ENCODE peak calls at places on chromosomes 6 and 20, in six cellular contexts. One of them, this sample, is unnamed.

GRCh38 chr6:163460307-163460782 is 45.8 kb downstream of the QKI start:
- DNase-seq in activated CD4-positive, alpha-beta T cell treated with anti-CD3 and anti-CD28 coated beads, Interleukin-2, amount 50 U/mL, for 48 hours: no peak
- DNase-seq in activated T-cell treated with anti-CD3 and anti-CD28 coated beads, Interleukin-2, amount 50 U/mL, for 72 hours: no peak
- DNase-seq in stimulated activated CD4-positive, alpha-beta T cell treated with anti-CD3 and anti-CD28 coated beads, TNF-alpha, amount 100 ng/mL, for 4 hours: no peak
- DNase-seq in fibroblast of the aortic adventitia: peak
- DNase-seq in pulmonary artery endothelial cell: no peak
- DNase-seq in this sample: peak

GRCh38 chr6:112199001-112199403 is 55.4 kb downstream of the LAMA4 start:
- DNase-seq in stimulated activated CD4-positive, alpha-beta T cell treated with anti-CD3 and anti-CD28 coated beads, TNF-alpha, amount 100 ng/mL, for 4 hours: no peak
- DNase-seq in activated T-cell treated with anti-CD3 and anti-CD28 coated beads, Interleukin-2, amount 50 U/mL, for 72 hours: no peak
- DNase-seq in fibroblast of the aortic adventitia: no peak
- DNase-seq in pulmonary artery endothelial cell: no peak
- DNase-seq in activated CD4-positive, alpha-beta T cell treated with anti-CD3 and anti-CD28 coated beads, Interleukin-2, amount 50 U/mL, for 48 hours: no peak
- DNase-seq in this sample: no peak

GRCh38 chr6:133551847-133552331 is 310.7 kb downstream of the EYA4 start:
- DNase-seq in pulmonary artery endothelial cell: no peak
- DNase-seq in activated T-cell treated with anti-CD3 and anti-CD28 coated beads, Interleukin-2, amount 50 U/mL, for 72 hours: no peak
- DNase-seq in fibroblast of the aortic adventitia: peak
- DNase-seq in stimulated activated CD4-positive, alpha-beta T cell treated with anti-CD3 and anti-CD28 coated beads, TNF-alpha, amount 100 ng/mL, for 4 hours: no peak
- DNase-seq in activated CD4-positive, alpha-beta T cell treated with anti-CD3 and anti-CD28 coated beads, Interleukin-2, amount 50 U/mL, for 48 hours: no peak
- DNase-seq in this sample: no peak

GRCh38 chr6:149325648-149326236 is 8.2 kb downstream of the TAB2 start:
- DNase-seq in fibroblast of the aortic adventitia: no peak
- DNase-seq in stimulated activated CD4-positive, alpha-beta T cell treated with anti-CD3 and anti-CD28 coated beads, TNF-alpha, amount 100 ng/mL, for 4 hours: no peak
- DNase-seq in activated T-cell treated with anti-CD3 and anti-CD28 coated beads, Interleukin-2, amount 50 U/mL, for 72 hours: no peak
- DNase-seq in pulmonary artery endothelial cell: no peak
- DNase-seq in activated CD4-positive, alpha-beta T cell treated with anti-CD3 and anti-CD28 coated beads, Interleukin-2, amount 50 U/mL, for 48 hours: no peak
- DNase-seq in this sample: no peak

GRCh38 chr20:18611492-18611891 is 23.6 kb downstream of the DTD1 start:
- DNase-seq in pulmonary artery endothelial cell: no peak
- DNase-seq in activated CD4-positive, alpha-beta T cell treated with anti-CD3 and anti-CD28 coated beads, Interleukin-2, amount 50 U/mL, for 48 hours: no peak
- DNase-seq in activated T-cell treated with anti-CD3 and anti-CD28 coated beads, Interleukin-2, amount 50 U/mL, for 72 hours: no peak
- DNase-seq in stimulated activated CD4-positive, alpha-beta T cell treated with anti-CD3 and anti-CD28 coated beads, TNF-alpha, amount 100 ng/mL, for 4 hours: no peak
- DNase-seq in fibroblast of the aortic adventitia: no peak
- DNase-seq in this sample: no peak

GRCh38 chr6:108884211-108885059 is 36.2 kb downstream of the ARMC2 start:
- DNase-seq in fibroblast of the aortic adventitia: no peak
- DNase-seq in stimulated activated CD4-positive, alpha-beta T cell treated with anti-CD3 and anti-CD28 coated beads, TNF-alpha, amount 100 ng/mL, for 4 hours: no peak
- DNase-seq in activated T-cell treated with anti-CD3 and anti-CD28 coated beads, Interleukin-2, amount 50 U/mL, for 72 hours: no peak
- DNase-seq in activated CD4-positive, alpha-beta T cell treated with anti-CD3 and anti-CD28 coated beads, Interleukin-2, amount 50 U/mL, for 48 hours: no peak
- DNase-seq in pulmonary artery endothelial cell: no peak
- DNase-seq in this sample: no peak

GRCh38 chr20:48142258-48142657 is 357.0 kb upstream of the SULF2 start:
- DNase-seq in pulmonary artery endothelial cell: no peak
- DNase-seq in activated T-cell treated with anti-CD3 and anti-CD28 coated beads, Interleukin-2, amount 50 U/mL, for 72 hours: no peak
- DNase-seq in activated CD4-positive, alpha-beta T cell treated with anti-CD3 and anti-CD28 coated beads, Interleukin-2, amount 50 U/mL, for 48 hours: no peak
- DNase-seq in stimulated activated CD4-positive, alpha-beta T cell treated with anti-CD3 and anti-CD28 coated beads, TNF-alpha, amount 100 ng/mL, for 4 hours: no peak
- DNase-seq in fibroblast of the aortic adventitia: no peak
- DNase-seq in this sample: no peak

GRCh38 chr6:28743271-28743789 is 180.5 kb downstream of the TRIM27 start:
- DNase-seq in stimulated activated CD4-positive, alpha-beta T cell treated with anti-CD3 and anti-CD28 coated beads, TNF-alpha, amount 100 ng/mL, for 4 hours: no peak
- DNase-seq in activated CD4-positive, alpha-beta T cell treated with anti-CD3 and anti-CD28 coated beads, Interleukin-2, amount 50 U/mL, for 48 hours: no peak
- DNase-seq in fibroblast of the aortic adventitia: no peak
- DNase-seq in pulmonary artery endothelial cell: no peak
- DNase-seq in activated T-cell treated with anti-CD3 and anti-CD28 coated beads, Interleukin-2, amount 50 U/mL, for 72 hours: no peak
- DNase-seq in this sample: no peak

GRCh38 chr20:63640086-63640485 is 13.1 kb downstream of the STMN3 start:
- DNase-seq in activated T-cell treated with anti-CD3 and anti-CD28 coated beads, Interleukin-2, amount 50 U/mL, for 72 hours: no peak
- DNase-seq in pulmonary artery endothelial cell: no peak
- DNase-seq in stimulated activated CD4-positive, alpha-beta T cell treated with anti-CD3 and anti-CD28 coated beads, TNF-alpha, amount 100 ng/mL, for 4 hours: no peak
- DNase-seq in fibroblast of the aortic adventitia: no peak
- DNase-seq in activated CD4-positive, alpha-beta T cell treated with anti-CD3 and anti-CD28 coated beads, Interleukin-2, amount 50 U/mL, for 48 hours: peak
- DNase-seq in this sample: no peak

GRCh38 chr6:45075246-45075645 is 252.9 kb upstream of the RUNX2 start:
- DNase-seq in pulmonary artery endothelial cell: peak
- DNase-seq in fibroblast of the aortic adventitia: peak
- DNase-seq in stimulated activated CD4-positive, alpha-beta T cell treated with anti-CD3 and anti-CD28 coated beads, TNF-alpha, amount 100 ng/mL, for 4 hours: no peak
- DNase-seq in activated T-cell treated with anti-CD3 and anti-CD28 coated beads, Interleukin-2, amount 50 U/mL, for 72 hours: no peak
- DNase-seq in activated CD4-positive, alpha-beta T cell treated with anti-CD3 and anti-CD28 coated beads, Interleukin-2, amount 50 U/mL, for 48 hours: no peak
- DNase-seq in this sample: peak

GRCh38 chr6:273441-274111 is 18.7 kb upstream of the DUSP22 start:
- DNase-seq in pulmonary artery endothelial cell: no peak
- DNase-seq in activated T-cell treated with anti-CD3 and anti-CD28 coated beads, Interleukin-2, amount 50 U/mL, for 72 hours: no peak
- DNase-seq in fibroblast of the aortic adventitia: peak
- DNase-seq in stimulated activated CD4-positive, alpha-beta T cell treated with anti-CD3 and anti-CD28 coated beads, TNF-alpha, amount 100 ng/mL, for 4 hours: no peak
- DNase-seq in activated CD4-positive, alpha-beta T cell treated with anti-CD3 and anti-CD28 coated beads, Interleukin-2, amount 50 U/mL, for 48 hours: no peak
- DNase-seq in this sample: no peak

GRCh38 chr6:26126394-26127221 is 39.4 kb downstream of the HFE start:
- DNase-seq in fibroblast of the aortic adventitia: no peak
- DNase-seq in pulmonary artery endothelial cell: no peak
- DNase-seq in activated T-cell treated with anti-CD3 and anti-CD28 coated beads, Interleukin-2, amount 50 U/mL, for 72 hours: no peak
- DNase-seq in stimulated activated CD4-positive, alpha-beta T cell treated with anti-CD3 and anti-CD28 coated beads, TNF-alpha, amount 100 ng/mL, for 4 hours: no peak
- DNase-seq in activated CD4-positive, alpha-beta T cell treated with anti-CD3 and anti-CD28 coated beads, Interleukin-2, amount 50 U/mL, for 48 hours: no peak
- DNase-seq in this sample: no peak

GRCh38 chr6:169991031-169991390 is 239.6 kb downstream of the ERMARD start:
- DNase-seq in pulmonary artery endothelial cell: no peak
- DNase-seq in stimulated activated CD4-positive, alpha-beta T cell treated with anti-CD3 and anti-CD28 coated beads, TNF-alpha, amount 100 ng/mL, for 4 hours: no peak
- DNase-seq in activated CD4-positive, alpha-beta T cell treated with anti-CD3 and anti-CD28 coated beads, Interleukin-2, amount 50 U/mL, for 48 hours: no peak
- DNase-seq in fibroblast of the aortic adventitia: no peak
- DNase-seq in activated T-cell treated with anti-CD3 and anti-CD28 coated beads, Interleukin-2, amount 50 U/mL, for 72 hours: no peak
- DNase-seq in this sample: no peak

GRCh38 chr6:19697744-19698290 is 139.4 kb upstream of the ID4 start:
- DNase-seq in stimulated activated CD4-positive, alpha-beta T cell treated with anti-CD3 and anti-CD28 coated beads, TNF-alpha, amount 100 ng/mL, for 4 hours: no peak
- DNase-seq in activated CD4-positive, alpha-beta T cell treated with anti-CD3 and anti-CD28 coated beads, Interleukin-2, amount 50 U/mL, for 48 hours: no peak
- DNase-seq in activated T-cell treated with anti-CD3 and anti-CD28 coated beads, Interleukin-2, amount 50 U/mL, for 72 hours: no peak
- DNase-seq in fibroblast of the aortic adventitia: peak
- DNase-seq in pulmonary artery endothelial cell: no peak
- DNase-seq in this sample: no peak

GRCh38 chr6:81026041-81026553 is 726.4 kb downstream of the TENT5A start:
- DNase-seq in pulmonary artery endothelial cell: no peak
- DNase-seq in activated T-cell treated with anti-CD3 and anti-CD28 coated beads, Interleukin-2, amount 50 U/mL, for 72 hours: no peak
- DNase-seq in activated CD4-positive, alpha-beta T cell treated with anti-CD3 and anti-CD28 coated beads, Interleukin-2, amount 50 U/mL, for 48 hours: no peak
- DNase-seq in stimulated activated CD4-positive, alpha-beta T cell treated with anti-CD3 and anti-CD28 coated beads, TNF-alpha, amount 100 ng/mL, for 4 hours: no peak
- DNase-seq in fibroblast of the aortic adventitia: no peak
- DNase-seq in this sample: no peak

GRCh38 chr6:124463271-124463670 is 499.0 kb upstream of the RNF217 start:
- DNase-seq in stimulated activated CD4-positive, alpha-beta T cell treated with anti-CD3 and anti-CD28 coated beads, TNF-alpha, amount 100 ng/mL, for 4 hours: no peak
- DNase-seq in activated T-cell treated with anti-CD3 and anti-CD28 coated beads, Interleukin-2, amount 50 U/mL, for 72 hours: no peak
- DNase-seq in activated CD4-positive, alpha-beta T cell treated with anti-CD3 and anti-CD28 coated beads, Interleukin-2, amount 50 U/mL, for 48 hours: no peak
- DNase-seq in fibroblast of the aortic adventitia: no peak
- DNase-seq in pulmonary artery endothelial cell: no peak
- DNase-seq in this sample: no peak

GRCh38 chr6:63347599-63347998 is 27.8 kb upstream of the LGSN start:
- DNase-seq in pulmonary artery endothelial cell: peak
- DNase-seq in activated CD4-positive, alpha-beta T cell treated with anti-CD3 and anti-CD28 coated beads, Interleukin-2, amount 50 U/mL, for 48 hours: no peak
- DNase-seq in activated T-cell treated with anti-CD3 and anti-CD28 coated beads, Interleukin-2, amount 50 U/mL, for 72 hours: no peak
- DNase-seq in fibroblast of the aortic adventitia: peak
- DNase-seq in stimulated activated CD4-positive, alpha-beta T cell treated with anti-CD3 and anti-CD28 coated beads, TNF-alpha, amount 100 ng/mL, for 4 hours: no peak
- DNase-seq in this sample: peak

GRCh38 chr6:115945306-115945705 is 115.4 kb downstream of the FRK start:
- DNase-seq in fibroblast of the aortic adventitia: peak
- DNase-seq in stimulated activated CD4-positive, alpha-beta T cell treated with anti-CD3 and anti-CD28 coated beads, TNF-alpha, amount 100 ng/mL, for 4 hours: no peak
- DNase-seq in activated CD4-positive, alpha-beta T cell treated with anti-CD3 and anti-CD28 coated beads, Interleukin-2, amount 50 U/mL, for 48 hours: no peak
- DNase-seq in pulmonary artery endothelial cell: no peak
- DNase-seq in activated T-cell treated with anti-CD3 and anti-CD28 coated beads, Interleukin-2, amount 50 U/mL, for 72 hours: no peak
- DNase-seq in this sample: no peak

GRCh38 chr6:50785921-50786320 is 32.8 kb upstream of the TFAP2B start:
- DNase-seq in activated T-cell treated with anti-CD3 and anti-CD28 coated beads, Interleukin-2, amount 50 U/mL, for 72 hours: no peak
- DNase-seq in pulmonary artery endothelial cell: no peak
- DNase-seq in activated CD4-positive, alpha-beta T cell treated with anti-CD3 and anti-CD28 coated beads, Interleukin-2, amount 50 U/mL, for 48 hours: no peak
- DNase-seq in stimulated activated CD4-positive, alpha-beta T cell treated with anti-CD3 and anti-CD28 coated beads, TNF-alpha, amount 100 ng/mL, for 4 hours: no peak
- DNase-seq in fibroblast of the aortic adventitia: no peak
- DNase-seq in this sample: no peak

GRCh38 chr20:36074983-36075382 is 79.6 kb upstream of the EPB41L1 start:
- DNase-seq in pulmonary artery endothelial cell: no peak
- DNase-seq in activated CD4-positive, alpha-beta T cell treated with anti-CD3 and anti-CD28 coated beads, Interleukin-2, amount 50 U/mL, for 48 hours: no peak
- DNase-seq in activated T-cell treated with anti-CD3 and anti-CD28 coated beads, Interleukin-2, amount 50 U/mL, for 72 hours: no peak
- DNase-seq in fibroblast of the aortic adventitia: no peak
- DNase-seq in stimulated activated CD4-positive, alpha-beta T cell treated with anti-CD3 and anti-CD28 coated beads, TNF-alpha, amount 100 ng/mL, for 4 hours: no peak
- DNase-seq in this sample: no peak

GRCh38 chr20:62242196-62242595 is 3.9 kb downstream of the OSBPL2 start:
- DNase-seq in pulmonary artery endothelial cell: no peak
- DNase-seq in activated CD4-positive, alpha-beta T cell treated with anti-CD3 and anti-CD28 coated beads, Interleukin-2, amount 50 U/mL, for 48 hours: no peak
- DNase-seq in activated T-cell treated with anti-CD3 and anti-CD28 coated beads, Interleukin-2, amount 50 U/mL, for 72 hours: no peak
- DNase-seq in fibroblast of the aortic adventitia: no peak
- DNase-seq in stimulated activated CD4-positive, alpha-beta T cell treated with anti-CD3 and anti-CD28 coated beads, TNF-alpha, amount 100 ng/mL, for 4 hours: no peak
- DNase-seq in this sample: peak

GRCh38 chr6:26022737-26023136 is 60.1 kb downstream of the TRIM38 start:
- DNase-seq in activated T-cell treated with anti-CD3 and anti-CD28 coated beads, Interleukin-2, amount 50 U/mL, for 72 hours: no peak
- DNase-seq in stimulated activated CD4-positive, alpha-beta T cell treated with anti-CD3 and anti-CD28 coated beads, TNF-alpha, amount 100 ng/mL, for 4 hours: no peak
- DNase-seq in pulmonary artery endothelial cell: no peak
- DNase-seq in activated CD4-positive, alpha-beta T cell treated with anti-CD3 and anti-CD28 coated beads, Interleukin-2, amount 50 U/mL, for 48 hours: no peak
- DNase-seq in fibroblast of the aortic adventitia: no peak
- DNase-seq in this sample: no peak

GRCh38 chr6:166408936-166409755 is 26.4 kb upstream of the MPC1 start:
- DNase-seq in activated CD4-positive, alpha-beta T cell treated with anti-CD3 and anti-CD28 coated beads, Interleukin-2, amount 50 U/mL, for 48 hours: no peak
- DNase-seq in fibroblast of the aortic adventitia: no peak
- DNase-seq in pulmonary artery endothelial cell: no peak
- DNase-seq in stimulated activated CD4-positive, alpha-beta T cell treated with anti-CD3 and anti-CD28 coated beads, TNF-alpha, amount 100 ng/mL, for 4 hours: no peak
- DNase-seq in activated T-cell treated with anti-CD3 and anti-CD28 coated beads, Interleukin-2, amount 50 U/mL, for 72 hours: no peak
- DNase-seq in this sample: no peak

GRCh38 chr6:33208089-33208967 is at the start of gene RING1:
- DNase-seq in fibroblast of the aortic adventitia: peak
- DNase-seq in activated T-cell treated with anti-CD3 and anti-CD28 coated beads, Interleukin-2, amount 50 U/mL, for 72 hours: peak
- DNase-seq in pulmonary artery endothelial cell: no peak
- DNase-seq in stimulated activated CD4-positive, alpha-beta T cell treated with anti-CD3 and anti-CD28 coated beads, TNF-alpha, amount 100 ng/mL, for 4 hours: peak
- DNase-seq in activated CD4-positive, alpha-beta T cell treated with anti-CD3 and anti-CD28 coated beads, Interleukin-2, amount 50 U/mL, for 48 hours: peak
- DNase-seq in this sample: peak

GRCh38 chr20:44552568-44552949 is 29.8 kb upstream of the PKIG start:
- DNase-seq in activated T-cell treated with anti-CD3 and anti-CD28 coated beads, Interleukin-2, amount 50 U/mL, for 72 hours: no peak
- DNase-seq in fibroblast of the aortic adventitia: no peak
- DNase-seq in stimulated activated CD4-positive, alpha-beta T cell treated with anti-CD3 and anti-CD28 coated beads, TNF-alpha, amount 100 ng/mL, for 4 hours: no peak
- DNase-seq in activated CD4-positive, alpha-beta T cell treated with anti-CD3 and anti-CD28 coated beads, Interleukin-2, amount 50 U/mL, for 48 hours: no peak
- DNase-seq in pulmonary artery endothelial cell: no peak
- DNase-seq in this sample: no peak

GRCh38 chr6:42729731-42730130 is 7.3 kb upstream of the PRPH2 start:
- DNase-seq in activated CD4-positive, alpha-beta T cell treated with anti-CD3 and anti-CD28 coated beads, Interleukin-2, amount 50 U/mL, for 48 hours: no peak
- DNase-seq in activated T-cell treated with anti-CD3 and anti-CD28 coated beads, Interleukin-2, amount 50 U/mL, for 72 hours: no peak
- DNase-seq in fibroblast of the aortic adventitia: peak
- DNase-seq in pulmonary artery endothelial cell: no peak
- DNase-seq in stimulated activated CD4-positive, alpha-beta T cell treated with anti-CD3 and anti-CD28 coated beads, TNF-alpha, amount 100 ng/mL, for 4 hours: no peak
- DNase-seq in this sample: no peak

GRCh38 chr6:44194326-44194725 is 22.4 kb upstream of the MYMX start:
- DNase-seq in stimulated activated CD4-positive, alpha-beta T cell treated with anti-CD3 and anti-CD28 coated beads, TNF-alpha, amount 100 ng/mL, for 4 hours: no peak
- DNase-seq in fibroblast of the aortic adventitia: no peak
- DNase-seq in pulmonary artery endothelial cell: no peak
- DNase-seq in activated CD4-positive, alpha-beta T cell treated with anti-CD3 and anti-CD28 coated beads, Interleukin-2, amount 50 U/mL, for 48 hours: no peak
- DNase-seq in activated T-cell treated with anti-CD3 and anti-CD28 coated beads, Interleukin-2, amount 50 U/mL, for 72 hours: no peak
- DNase-seq in this sample: no peak

GRCh38 chr6:83958250-83958685 is 75.3 kb upstream of the MRAP2 start:
- DNase-seq in pulmonary artery endothelial cell: no peak
- DNase-seq in fibroblast of the aortic adventitia: peak
- DNase-seq in activated CD4-positive, alpha-beta T cell treated with anti-CD3 and anti-CD28 coated beads, Interleukin-2, amount 50 U/mL, for 48 hours: no peak
- DNase-seq in activated T-cell treated with anti-CD3 and anti-CD28 coated beads, Interleukin-2, amount 50 U/mL, for 72 hours: no peak
- DNase-seq in stimulated activated CD4-positive, alpha-beta T cell treated with anti-CD3 and anti-CD28 coated beads, TNF-alpha, amount 100 ng/mL, for 4 hours: no peak
- DNase-seq in this sample: no peak

GRCh38 chr6:89281779-89282246 is 33.3 kb downstream of the GABRR2 start:
- DNase-seq in pulmonary artery endothelial cell: no peak
- DNase-seq in stimulated activated CD4-positive, alpha-beta T cell treated with anti-CD3 and anti-CD28 coated beads, TNF-alpha, amount 100 ng/mL, for 4 hours: no peak
- DNase-seq in activated T-cell treated with anti-CD3 and anti-CD28 coated beads, Interleukin-2, amount 50 U/mL, for 72 hours: peak
- DNase-seq in fibroblast of the aortic adventitia: peak
- DNase-seq in activated CD4-positive, alpha-beta T cell treated with anti-CD3 and anti-CD28 coated beads, Interleukin-2, amount 50 U/mL, for 48 hours: peak
- DNase-seq in this sample: peak

GRCh38 chr20:33933469-33933909 is 60.2 kb upstream of the RALY start:
- DNase-seq in activated T-cell treated with anti-CD3 and anti-CD28 coated beads, Interleukin-2, amount 50 U/mL, for 72 hours: peak
- DNase-seq in fibroblast of the aortic adventitia: peak
- DNase-seq in stimulated activated CD4-positive, alpha-beta T cell treated with anti-CD3 and anti-CD28 coated beads, TNF-alpha, amount 100 ng/mL, for 4 hours: no peak
- DNase-seq in activated CD4-positive, alpha-beta T cell treated with anti-CD3 and anti-CD28 coated beads, Interleukin-2, amount 50 U/mL, for 48 hours: peak
- DNase-seq in pulmonary artery endothelial cell: no peak
- DNase-seq in this sample: no peak

GRCh38 chr6:159037746-159038290 is 7.0 kb downstream of the TAGAP start:
- DNase-seq in activated CD4-positive, alpha-beta T cell treated with anti-CD3 and anti-CD28 coated beads, Interleukin-2, amount 50 U/mL, for 48 hours: no peak
- DNase-seq in pulmonary artery endothelial cell: no peak
- DNase-seq in stimulated activated CD4-positive, alpha-beta T cell treated with anti-CD3 and anti-CD28 coated beads, TNF-alpha, amount 100 ng/mL, for 4 hours: no peak
- DNase-seq in fibroblast of the aortic adventitia: no peak
- DNase-seq in activated T-cell treated with anti-CD3 and anti-CD28 coated beads, Interleukin-2, amount 50 U/mL, for 72 hours: no peak
- DNase-seq in this sample: no peak

This sample was measured in endothelial cell of umbilical vein.